ENCODE peak calls at places on chromosomes 2 and 18, in nine cellular contexts. One of them, this sample, is unnamed.

GRCh38 chr18:62418258-62418657 is 93.1 kb downstream of the TNFRSF11A start:
- DNase-seq in T-cell: no peak
- DNase-seq in EL: no peak
- DNase-seq in bronchial epithelial cell: no peak
- DNase-seq in NCI-H1092: no peak
- DNase-seq in caudate nucleus: no peak
- DNase-seq in stimulated activated CD8-positive, alpha-beta memory T cell treated with anti-CD3 and anti-CD28 coated beads, Interleukin-15, amount 100 ng/mL, for 1 hour: no peak
- DNase-seq in germinal center: no peak
- DNase-seq in activated T-cell treated with anti-CD3 and anti-CD28 coated beads, Interleukin-2, amount 50 U/mL, for 72 hours: no peak
- DNase-seq in this sample: no peak

GRCh38 chr2:150259746-150260145 is 227.7 kb downstream of the RND3 start:
- DNase-seq in germinal center: no peak
- DNase-seq in stimulated activated CD8-positive, alpha-beta memory T cell treated with anti-CD3 and anti-CD28 coated beads, Interleukin-15, amount 100 ng/mL, for 1 hour: no peak
- DNase-seq in bronchial epithelial cell: no peak
- DNase-seq in activated T-cell treated with anti-CD3 and anti-CD28 coated beads, Interleukin-2, amount 50 U/mL, for 72 hours: no peak
- DNase-seq in T-cell: no peak
- DNase-seq in EL: peak
- DNase-seq in caudate nucleus: no peak
- DNase-seq in NCI-H1092: no peak
- DNase-seq in this sample: no peak

GRCh38 chr2:127615511-127616166 is 30.3 kb upstream of the GPR17 start:
- DNase-seq in bronchial epithelial cell: no peak
- DNase-seq in caudate nucleus: no peak
- DNase-seq in stimulated activated CD8-positive, alpha-beta memory T cell treated with anti-CD3 and anti-CD28 coated beads, Interleukin-15, amount 100 ng/mL, for 1 hour: no peak
- DNase-seq in NCI-H1092: no peak
- DNase-seq in T-cell: no peak
- DNase-seq in EL: peak
- DNase-seq in activated T-cell treated with anti-CD3 and anti-CD28 coated beads, Interleukin-2, amount 50 U/mL, for 72 hours: no peak
- DNase-seq in germinal center: no peak
- DNase-seq in this sample: no peak

GRCh38 chr2:236974752-236975151 is 110.9 kb upstream of the COPS8 start:
- DNase-seq in germinal center: no peak
- DNase-seq in bronchial epithelial cell: no peak
- DNase-seq in NCI-H1092: no peak
- DNase-seq in EL: no peak
- DNase-seq in caudate nucleus: no peak
- DNase-seq in activated T-cell treated with anti-CD3 and anti-CD28 coated beads, Interleukin-2, amount 50 U/mL, for 72 hours: no peak
- DNase-seq in stimulated activated CD8-positive, alpha-beta memory T cell treated with anti-CD3 and anti-CD28 coated beads, Interleukin-15, amount 100 ng/mL, for 1 hour: no peak
- DNase-seq in T-cell: no peak
- DNase-seq in this sample: no peak

GRCh38 chr2:26552641-26553040 is 74.7 kb upstream of the OTOF start:
- DNase-seq in germinal center: no peak
- DNase-seq in caudate nucleus: no peak
- DNase-seq in bronchial epithelial cell: no peak
- DNase-seq in stimulated activated CD8-positive, alpha-beta memory T cell treated with anti-CD3 and anti-CD28 coated beads, Interleukin-15, amount 100 ng/mL, for 1 hour: no peak
- DNase-seq in EL: no peak
- DNase-seq in NCI-H1092: no peak
- DNase-seq in activated T-cell treated with anti-CD3 and anti-CD28 coated beads, Interleukin-2, amount 50 U/mL, for 72 hours: no peak
- DNase-seq in T-cell: no peak
- DNase-seq in this sample: no peak

GRCh38 chr2:1727796-1728474 is 16.4 kb downstream of the PXDN start:
- DNase-seq in stimulated activated CD8-positive, alpha-beta memory T cell treated with anti-CD3 and anti-CD28 coated beads, Interleukin-15, amount 100 ng/mL, for 1 hour: no peak
- DNase-seq in germinal center: no peak
- DNase-seq in EL: no peak
- DNase-seq in activated T-cell treated with anti-CD3 and anti-CD28 coated beads, Interleukin-2, amount 50 U/mL, for 72 hours: no peak
- DNase-seq in NCI-H1092: no peak
- DNase-seq in bronchial epithelial cell: no peak
- DNase-seq in T-cell: no peak
- DNase-seq in caudate nucleus: no peak
- DNase-seq in this sample: no peak

GRCh38 chr18:9832871-9833270 is 52.9 kb upstream of the TXNDC2 start:
- DNase-seq in stimulated activated CD8-positive, alpha-beta memory T cell treated with anti-CD3 and anti-CD28 coated beads, Interleukin-15, amount 100 ng/mL, for 1 hour: no peak
- DNase-seq in T-cell: no peak
- DNase-seq in bronchial epithelial cell: no peak
- DNase-seq in germinal center: no peak
- DNase-seq in NCI-H1092: no peak
- DNase-seq in EL: no peak
- DNase-seq in activated T-cell treated with anti-CD3 and anti-CD28 coated beads, Interleukin-2, amount 50 U/mL, for 72 hours: no peak
- DNase-seq in caudate nucleus: no peak
- DNase-seq in this sample: no peak

GRCh38 chr2:210199186-210199765 is 26.0 kb downstream of the ACADL start:
- DNase-seq in EL: peak
- DNase-seq in germinal center: peak
- DNase-seq in caudate nucleus: no peak
- DNase-seq in NCI-H1092: no peak
- DNase-seq in bronchial epithelial cell: peak
- DNase-seq in T-cell: no peak
- DNase-seq in stimulated activated CD8-positive, alpha-beta memory T cell treated with anti-CD3 and anti-CD28 coated beads, Interleukin-15, amount 100 ng/mL, for 1 hour: no peak
- DNase-seq in activated T-cell treated with anti-CD3 and anti-CD28 coated beads, Interleukin-2, amount 50 U/mL, for 72 hours: no peak
- DNase-seq in this sample: no peak

GRCh38 chr2:30652271-30652910 is 154.9 kb downstream of the CAPN13 start:
- DNase-seq in stimulated activated CD8-positive, alpha-beta memory T cell treated with anti-CD3 and anti-CD28 coated beads, Interleukin-15, amount 100 ng/mL, for 1 hour: no peak
- DNase-seq in NCI-H1092: no peak
- DNase-seq in bronchial epithelial cell: no peak
- DNase-seq in activated T-cell treated with anti-CD3 and anti-CD28 coated beads, Interleukin-2, amount 50 U/mL, for 72 hours: no peak
- DNase-seq in T-cell: no peak
- DNase-seq in caudate nucleus: no peak
- DNase-seq in EL: no peak
- DNase-seq in germinal center: no peak
- DNase-seq in this sample: no peak

GRCh38 chr2:224284134-224284946 is 117.6 kb downstream of the FAM124B start:
- DNase-seq in stimulated activated CD8-positive, alpha-beta memory T cell treated with anti-CD3 and anti-CD28 coated beads, Interleukin-15, amount 100 ng/mL, for 1 hour: no peak
- DNase-seq in bronchial epithelial cell: peak
- DNase-seq in T-cell: no peak
- DNase-seq in EL: peak
- DNase-seq in germinal center: peak
- DNase-seq in activated T-cell treated with anti-CD3 and anti-CD28 coated beads, Interleukin-2, amount 50 U/mL, for 72 hours: peak
- DNase-seq in NCI-H1092: no peak
- DNase-seq in caudate nucleus: no peak
- DNase-seq in this sample: no peak